ENCODE peak calls at places on chromosomes 11 and 22, in eight cellular contexts. S is naive thymus-derived CD4-positive, alpha-beta T cell; Q is ovary; W is stomach; H is body of pancreas; P is heart right ventricle; D is HCT116; M is neuronal stem cell. J is an unnamed sample. For H3K9me3, the result is how much of the 10 kb centered on the place peaks cover.

GRCh38 chr11:47466701-47467250 is 17.8 kb upstream of the RAPSN start:
- DNase-seq in S (no peak), Q (peak), W (peak), H (peak), P (peak), D (no peak), M (no peak), J (peak)

GRCh38 chr11:12189543-12190235 is 79.3 kb downstream of the MICAL2 start:
- DNase-seq in S (no peak), Q (no peak), W (no peak), H (no peak), P (no peak), D (no peak), M (no peak), J (no peak)

GRCh38 chr22:49431559-49431958 is 396.1 kb downstream of the BRD1 start:
- DNase-seq in S (no peak), Q (no peak), W (no peak), H (no peak), P (no peak), D (no peak), M (no peak), J (no peak)

GRCh38 chr22:24109649-24110048 is 71.6 kb upstream of the SUSD2 start:
- DNase-seq in S (no peak), Q (no peak), W (no peak), H (no peak), P (no peak), D (no peak), M (no peak), J (peak)

GRCh38 chr11:117095301-117096139 is 2.7 kb downstream of the SIK3 start:
- DNase-seq in S (no peak), Q (no peak), W (no peak), H (no peak), P (no peak), D (no peak), M (no peak), J (no peak)

GRCh38 chr22:45516923-45517675 is 14.4 kb downstream of the FBLN1 start:
- DNase-seq in S (no peak), Q (no peak), W (no peak), H (no peak), P (no peak), D (no peak), M (no peak), J (no peak)

GRCh38 chr11:83282084-83282716 is 4.0 kb downstream of the CCDC90B start:
- DNase-seq in S (no peak), Q (no peak), W (no peak), H (no peak), P (no peak), D (no peak), M (no peak), J (no peak)

GRCh38 chr11:105389952-105390351 is 219.9 kb upstream of the GRIA4 start:
- DNase-seq in S (no peak), Q (no peak), W (no peak), H (no peak), P (no peak), D (no peak), M (no peak), J (no peak)

GRCh38 chr22:46072030-46072881 is 78.1 kb upstream of the PPARA start:
- DNase-seq in S (peak), Q (peak), W (peak), H (peak), P (peak), D (no peak), M (no peak), J (peak)

GRCh38 chr11:58527429-58527828 is 19.5 kb upstream of the OR5B21 start:
- DNase-seq in S (no peak), Q (no peak), W (no peak), H (no peak), P (no peak), D (no peak), M (no peak), J (no peak)

GRCh38 chr22:44661070-44661469 is 40.9 kb upstream of the PRR5 start:
- DNase-seq in S (no peak), Q (peak), W (no peak), H (no peak), P (no peak), D (no peak), M (no peak), J (no peak)

GRCh38 chr11:81959341-81959740 is 774.3 kb downstream of the FAM181B start:
- DNase-seq in S (no peak), Q (no peak), W (no peak), H (no peak), P (no peak), D (no peak), M (peak), J (no peak)

GRCh38 chr11:57546869-57547518 is 9.6 kb downstream of the SMTNL1 start:
- DNase-seq in S (no peak), Q (no peak), W (no peak), H (no peak), P (no peak), D (no peak), M (no peak), J (peak)

GRCh38 chr11:7892059-7892699 is 38.9 kb downstream of the OR10A6 start:
- DNase-seq in S (no peak), Q (no peak), W (no peak), H (no peak), P (no peak), D (no peak), M (no peak), J (no peak)

GRCh38 chr11:113477321-113477720 is 2.1 kb upstream of the DRD2 start:
- DNase-seq in S (no peak), Q (no peak), W (no peak), H (no peak), P (no peak), D (no peak), M (no peak), J (no peak)

GRCh38 chr11:19739872-19740271 is 27.2 kb downstream of the NAV2 start:
- DNase-seq in S (no peak), Q (no peak), W (no peak), H (no peak), P (peak), D (no peak), M (no peak), J (no peak)

GRCh38 chr11:117621226-117621625 is 175.8 kb downstream of the DSCAML1 start:
- DNase-seq in S (no peak), Q (no peak), W (no peak), H (no peak), P (no peak), D (peak), M (no peak), J (peak)

GRCh38 chr22:23696326-23696851 is 5.6 kb downstream of the RGL4 start:
- DNase-seq in S (peak), Q (peak), W (peak), H (no peak), P (no peak), D (no peak), M (no peak), J (peak)

GRCh38 chr11:70582886-70583641 is 184.7 kb downstream of the CTTN start:
- DNase-seq in S (no peak), Q (peak), W (no peak), H (no peak), P (no peak), D (no peak), M (no peak), J (no peak)

GRCh38 chr11:100866453-100866852 is 179.4 kb downstream of the ARHGAP42 start:
- DNase-seq in S (no peak), Q (no peak), W (no peak), H (no peak), P (no peak), D (no peak), M (no peak), J (no peak)

GRCh38 chr11:123543796-123544195 is 110.6 kb downstream of the SCN3B start:
- DNase-seq in S (no peak), Q (no peak), W (no peak), H (no peak), P (no peak), D (peak), M (no peak), J (no peak)

GRCh38 chr11:62088331-62088933 is 35.4 kb upstream of the INCENP start:
- DNase-seq in S (no peak), Q (no peak), W (no peak), H (no peak), P (no peak), D (no peak), M (no peak), J (no peak)

GRCh38 chr11:18171377-18172000 is 1.1 kb upstream of the MRGPRX4 start:
- DNase-seq in S (peak), Q (no peak), W (no peak), H (no peak), P (no peak), D (peak), M (peak), J (peak)

GRCh38 chr11:61187505-61188130 is 15.7 kb upstream of the PGA3 start:
- DNase-seq in S (peak), Q (peak), W (peak), H (peak), P (peak), D (peak), M (peak), J (peak)

GRCh38 chr11:43943931-43944751 is 1.7 kb downstream of the C11orf96 start:
- DNase-seq in S (no peak), Q (peak), W (no peak), H (no peak), P (peak), D (no peak), M (no peak), J (no peak)

GRCh38 chr11:34610324-34611041 is 10.4 kb upstream of the EHF start:
- DNase-seq in S (no peak), Q (no peak), W (no peak), H (no peak), P (no peak), D (no peak), M (no peak), J (no peak)

GRCh38 chr11:34158661-34159060 is 53.2 kb downstream of the NAT10 start:
- DNase-seq in S (no peak), Q (no peak), W (no peak), H (no peak), P (no peak), D (no peak), M (no peak), J (no peak)

GRCh38 chr11:41306435-41306834 is 153.0 kb downstream of the LRRC4C start:
- DNase-seq in S (no peak), Q (no peak), W (no peak), H (no peak), P (no peak), D (no peak), M (no peak), J (no peak)

GRCh38 chr22:32775957-32776356 is 25.5 kb upstream of the TIMP3 start:
- DNase-seq in S (no peak), Q (no peak), W (no peak), H (no peak), P (no peak), D (no peak), M (no peak), J (peak)

GRCh38 chr11:119206512-119207299 is 567 bp downstream of the CBL start:
- DNase-seq in S (peak), Q (peak), W (no peak), H (peak), P (peak), D (no peak), M (peak), J (peak)

GRCh38 chr11:45801723-45802315 is 3.1 kb upstream of the SLC35C1 start:
- DNase-seq in S (no peak), Q (no peak), W (peak), H (no peak), P (no peak), D (no peak), M (no peak), J (peak)

GRCh38 chr22:31488988-31489617 is 539 bp downstream of the EIF4ENIF1 start:
- DNase-seq in S (peak), Q (peak), W (peak), H (peak), P (peak), D (no peak), M (peak), J (peak)

GRCh38 chr11:32113637-32114203 is 22.8 kb downstream of the RCN1 start:
- DNase-seq in S (no peak), Q (no peak), W (no peak), H (no peak), P (no peak), D (no peak), M (no peak), J (no peak)

GRCh38 chr11:64869571-64870175 is 8.7 kb downstream of the EHD1 start:
- DNase-seq in S (no peak), Q (no peak), W (no peak), H (no peak), P (no peak), D (no peak), M (no peak), J (no peak)

GRCh38 chr11:115385211-115385610 is 119.0 kb downstream of the CADM1 start:
- DNase-seq in S (no peak), Q (no peak), W (no peak), H (no peak), P (no peak), D (no peak), M (no peak), J (no peak)

GRCh38 chr22:48576333-48577013 is 1251.2 kb downstream of the BRD1 start:
- DNase-seq in S (no peak), Q (peak), W (no peak), H (no peak), P (no peak), D (no peak), M (peak), J (no peak)

DNA sequence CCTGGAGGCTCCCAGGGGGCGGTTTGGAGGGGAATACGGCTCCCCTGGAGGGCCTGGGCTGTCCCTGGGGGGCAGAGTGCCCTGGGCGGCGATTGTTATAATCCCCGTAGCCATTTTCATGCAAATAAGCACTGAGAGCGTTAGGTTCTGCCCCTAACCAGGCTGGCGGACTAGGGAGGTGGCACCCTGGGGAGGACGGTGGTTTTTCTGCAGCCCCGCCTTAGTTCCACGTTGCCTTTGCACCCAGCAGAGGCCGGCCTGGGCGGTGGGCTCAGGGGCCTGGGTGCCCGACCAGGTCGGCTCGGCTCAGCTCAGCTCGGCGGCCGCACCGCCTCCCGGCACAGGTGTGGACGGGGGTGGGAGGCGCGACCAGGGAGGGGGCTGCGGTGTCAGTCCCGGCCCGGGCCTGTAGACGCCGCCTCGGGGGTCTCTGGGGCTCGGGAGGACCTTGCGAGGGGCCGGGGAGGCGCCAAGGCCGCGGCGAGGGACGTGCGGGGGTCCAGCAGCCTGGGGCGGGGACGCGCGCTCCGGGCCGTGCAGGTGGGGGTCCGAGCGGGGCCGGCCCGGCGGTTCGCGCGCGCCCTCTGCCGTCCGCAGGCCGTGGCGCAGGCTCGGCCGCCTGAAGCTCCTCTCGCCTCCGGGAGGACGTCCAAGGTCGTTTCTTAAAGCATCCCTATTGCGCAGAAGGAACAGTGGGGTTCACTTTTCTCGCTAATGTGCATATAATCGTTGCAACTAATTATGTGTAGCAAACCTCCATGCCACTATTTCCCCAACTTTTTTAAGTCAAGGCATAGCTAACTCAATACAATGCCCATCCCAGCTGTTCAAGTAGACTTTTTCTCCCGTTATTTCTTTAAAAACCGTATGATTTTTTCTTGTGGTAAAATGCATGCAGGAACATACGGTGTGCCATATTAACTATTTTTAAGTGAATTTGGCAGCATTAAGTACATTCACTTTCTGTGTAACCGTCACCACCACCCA is 2.5 kb upstream of the DUSP8 start:
- DNase-seq in S (peak), Q (peak), W (peak), H (peak), P (peak), D (no peak), M (no peak), J (peak)
- H3K27ac ChIP-seq in S (peak), Q (no peak), W (peak), H (peak), P (peak), D (peak), M (no peak), J (peak)

GRCh38 chr22:27114186-27114585 is 456.8 kb downstream of the MIAT start:
- DNase-seq in S (no peak), Q (no peak), W (no peak), H (no peak), P (no peak), D (no peak), M (no peak), J (no peak)
- H3K9me3 ChIP-seq in S (under half), Q (under half), W (under half), H (under half), P (under half), D (under half), M (under half), J (under half)

GRCh38 chr11:68438658-68439259 is 21.8 kb upstream of the PPP6R3 start:
- DNase-seq in S (no peak), Q (no peak), W (no peak), H (no peak), P (no peak), D (no peak), M (no peak), J (no peak)
- H3K27ac ChIP-seq in S (no peak), Q (peak), W (no peak), H (no peak), P (no peak), D (no peak), M (no peak), J (no peak)

GRCh38 chr22:16967453-16968217 is 40.4 kb downstream of the GAB4 start:
- DNase-seq in S (no peak), Q (no peak), W (no peak), H (no peak), P (no peak), D (no peak), M (no peak), J (no peak)
- H3K9me3 ChIP-seq in S (under half), Q (under half), W (under half), H (under half), P (under half), D (under half), M (half or more), J (under half)

GRCh38 chr11:87425391-87425790 is 387.7 kb downstream of the TMEM135 start:
- DNase-seq in S (no peak), Q (no peak), W (no peak), H (no peak), P (no peak), D (no peak), M (no peak), J (no peak)
- H3K27ac ChIP-seq in S (no peak), Q (no peak), W (no peak), H (no peak), P (no peak), D (no peak), M (no peak), J (no peak)

GRCh38 chr11:130737866-130738431 is 178.3 kb downstream of the SNX19 start:
- DNase-seq in S (no peak), Q (peak), W (peak), H (peak), P (peak), D (no peak), M (no peak), J (peak)

GRCh38 chr11:130737041-130737830 is 179.0 kb downstream of the SNX19 start:
- DNase-seq in S (no peak), Q (no peak), W (no peak), H (no peak), P (no peak), D (no peak), M (no peak), J (peak)

GRCh38 chr11:130740819-130741218 is 175.5 kb downstream of the SNX19 start:
- DNase-seq in S (no peak), Q (no peak), W (no peak), H (no peak), P (no peak), D (no peak), M (no peak), J (no peak)

GRCh38 chr11:130738618-130739017 is 177.7 kb downstream of the SNX19 start:
- DNase-seq in S (no peak), Q (no peak), W (no peak), H (no peak), P (no peak), D (no peak), M (no peak), J (no peak)
- H3K9me3 ChIP-seq in S (under half), Q (under half), W (under half), H (under half), P (under half), D (under half), M (under half), J (under half)

DNA sequence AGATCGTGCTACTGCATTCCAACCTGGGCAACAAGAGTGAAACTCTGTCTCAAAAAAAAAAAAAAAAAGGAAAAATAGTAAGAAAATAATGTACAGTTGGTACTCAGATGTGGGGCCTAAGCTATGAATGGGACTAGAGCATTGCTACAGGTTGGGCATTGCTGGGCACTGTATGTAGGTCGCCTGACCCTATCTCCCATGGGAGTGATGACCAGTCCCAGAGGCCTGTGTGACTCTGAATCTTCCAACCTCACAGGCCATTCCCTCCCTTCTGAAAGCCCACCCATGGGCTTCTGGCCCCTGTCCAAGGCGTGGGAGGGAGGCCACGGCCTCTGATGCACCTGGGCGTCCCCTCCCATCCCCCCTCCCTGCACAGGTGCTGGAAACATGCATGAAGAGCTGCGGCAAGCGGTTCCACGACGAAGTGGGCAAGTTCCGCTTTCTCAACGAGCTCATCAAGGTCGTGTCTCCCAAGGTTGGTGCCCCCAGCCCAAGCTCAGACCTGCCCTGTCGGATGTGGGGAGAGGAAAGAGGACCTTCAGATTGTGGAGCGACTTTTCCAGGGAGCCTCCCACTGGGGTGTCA is 9.5 kb downstream of the GGA1 start:
- DNase-seq in S (no peak), Q (no peak), W (no peak), H (no peak), P (no peak), D (no peak), M (no peak), J (no peak)
- H3K27ac ChIP-seq in S (no peak), Q (no peak), W (no peak), H (no peak), P (no peak), D (no peak), M (no peak), J (no peak)

DNA sequence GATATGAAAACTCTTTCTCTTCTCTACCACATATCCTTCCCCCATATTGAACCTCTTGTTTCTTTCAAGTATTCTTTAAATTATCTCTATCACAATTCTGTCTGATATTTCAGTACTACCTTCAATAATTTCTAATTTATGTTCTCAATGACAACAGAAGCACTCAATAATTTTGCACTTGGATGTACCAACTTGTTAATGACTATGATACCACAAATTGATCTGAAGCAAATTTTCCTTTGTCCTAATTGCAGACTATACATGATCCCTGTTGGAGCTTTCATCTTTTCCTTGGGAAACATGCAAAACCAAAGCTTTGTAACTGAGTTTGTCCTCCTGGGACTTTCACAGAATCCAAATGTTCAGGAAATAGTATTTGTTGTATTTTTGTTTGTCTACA is at the start of gene OR4C15:
- DNase-seq in S (no peak), Q (no peak), W (no peak), H (no peak), P (no peak), D (no peak), M (no peak), J (no peak)
- H3K9me3 ChIP-seq in S (under half), Q (under half), W (under half), H (under half), P (under half), D (under half), M (under half), J (under half)

J was measured in small intestine.